ENCODE peak calls at places on chromosomes 11 and 22, in seven cellular contexts. Z, A, J, E, B, C and M are unnamed samples.

GRCh38 chr11:28657378-28658030 is 549.3 kb downstream of the METTL15 start:
- DNase-seq in Z (no peak), E (no peak), J (peak), C (no peak), A (no peak), B (no peak), M (no peak)

GRCh38 chr22:30317778-30318177 is 9.0 kb downstream of the TBC1D10A start:
- DNase-seq in J (no peak), B (no peak), C (no peak), A (no peak), E (no peak), Z (no peak), M (no peak)

GRCh38 chr11:20671856-20672546 is 2.6 kb downstream of the NELL1 start:
- DNase-seq in J (no peak), Z (no peak), C (no peak), A (no peak), B (no peak), E (no peak), M (no peak)

GRCh38 chr11:64241430-64242153 is 697 bp downstream of the FKBP2 start:
- DNase-seq in E (peak), A (peak), C (peak), Z (peak), B (peak), J (peak), M (peak)

GRCh38 chr11:103953797-103954495 is 82.5 kb upstream of the DDI1 start:
- DNase-seq in E (no peak), Z (no peak), B (no peak), A (no peak), C (no peak), J (no peak), M (no peak)

GRCh38 chr22:35334010-35334409 is 34.3 kb downstream of the TOM1 start:
- DNase-seq in B (no peak), J (no peak), C (no peak), A (no peak), Z (no peak), E (no peak), M (no peak)

GRCh38 chr11:134737563-134738510 is 325.8 kb upstream of the B3GAT1 start:
- DNase-seq in B (no peak), E (no peak), A (no peak), J (no peak), C (no peak), Z (no peak), M (no peak)

GRCh38 chr11:84218318-84218717 is 932.2 kb upstream of the CCDC90B start:
- DNase-seq in J (no peak), A (no peak), B (no peak), C (no peak), E (no peak), Z (no peak), M (no peak)

GRCh38 chr11:6326980-6327379 is 6.7 kb upstream of the CAVIN3 start:
- DNase-seq in E (no peak), Z (no peak), B (no peak), J (no peak), A (no peak), C (no peak), M (no peak)

GRCh38 chr11:43557553-43558031 is 122.9 kb upstream of the HSD17B12 start:
- DNase-seq in A (no peak), B (no peak), E (no peak), C (no peak), Z (no peak), J (peak), M (no peak)

GRCh38 chr11:126347751-126348628 is 7.5 kb upstream of the ST3GAL4 start:
- DNase-seq in B (no peak), C (no peak), J (peak), A (no peak), Z (no peak), E (no peak), M (no peak)

GRCh38 chr11:16902182-16902581 is 112.0 kb downstream of the PLEKHA7 start:
- DNase-seq in C (no peak), B (no peak), Z (no peak), E (no peak), A (no peak), J (no peak), M (peak)

GRCh38 chr11:12611352-12611751 is 62.9 kb upstream of the TEAD1 start:
- DNase-seq in J (no peak), C (no peak), A (no peak), B (no peak), Z (no peak), E (no peak), M (no peak)

GRCh38 chr11:63854696-63855095 is 15.8 kb downstream of the MARK2 start:
- DNase-seq in B (no peak), Z (no peak), E (no peak), C (no peak), A (no peak), J (no peak), M (no peak)

GRCh38 chr11:2709429-2709828 is 9.6 kb upstream of the KCNQ1OT1 start:
- DNase-seq in E (no peak), B (no peak), J (peak), C (no peak), A (no peak), Z (no peak), M (no peak)

GRCh38 chr11:76805206-76805913 is 22.2 kb downstream of the TSKU start:
- DNase-seq in J (no peak), A (no peak), Z (no peak), C (no peak), B (no peak), E (no peak), M (no peak)

GRCh38 chr11:103877221-103877620 is 159.2 kb upstream of the DDI1 start:
- DNase-seq in A (no peak), B (no peak), J (peak), C (no peak), E (peak), Z (no peak), M (no peak)

GRCh38 chr11:61538636-61538961 is 30.1 kb downstream of the LRRC10B start:
- DNase-seq in C (no peak), A (no peak), E (no peak), B (no peak), J (no peak), Z (no peak), M (no peak)

GRCh38 chr11:68010058-68011041 is at the start of gene ALDH3B1:
- DNase-seq in C (no peak), B (peak), Z (peak), J (peak), E (peak), A (peak), M (no peak)

GRCh38 chr22:35317680-35318290 is 18.1 kb downstream of the TOM1 start:
- DNase-seq in C (no peak), Z (no peak), J (no peak), A (no peak), B (peak), E (no peak), M (no peak)

GRCh38 chr11:60870276-60870675 is 2.9 kb downstream of the ZP1 start:
- DNase-seq in A (no peak), C (no peak), B (no peak), Z (no peak), J (no peak), E (no peak), M (no peak)

GRCh38 chr11:123729602-123730001 is 11.9 kb downstream of the ZNF202 start:
- DNase-seq in B (no peak), E (no peak), C (no peak), A (no peak), J (no peak), Z (no peak), M (no peak)

GRCh38 chr11:114044042-114044871 is 15.3 kb upstream of the ZBTB16 start:
- DNase-seq in A (no peak), C (no peak), Z (no peak), B (peak), E (no peak), J (peak), M (no peak)

GRCh38 chr22:17098379-17098819 is 13.6 kb downstream of the IL17RA start:
- DNase-seq in A (no peak), B (no peak), E (no peak), C (no peak), Z (no peak), J (no peak), M (no peak)

GRCh38 chr11:71206186-71206585 is 46.2 kb downstream of the SHANK2 start:
- DNase-seq in B (peak), J (peak), C (no peak), E (no peak), Z (no peak), A (no peak), M (no peak)

GRCh38 chr11:97743205-97743742 is 1277.5 kb upstream of the CNTN5 start:
- DNase-seq in Z (no peak), B (no peak), E (no peak), C (no peak), A (no peak), J (peak), M (no peak)

GRCh38 chr11:76250520-76251222 is 44.4 kb upstream of the WNT11 start:
- DNase-seq in J (no peak), E (no peak), B (no peak), Z (no peak), A (no peak), C (no peak), M (no peak)

GRCh38 chr11:96235725-96236124 is 107.3 kb downstream of the MAML2 start:
- DNase-seq in Z (no peak), A (no peak), E (no peak), J (no peak), C (no peak), B (no peak), M (no peak)

GRCh38 chr11:41281131-41281742 is 178.2 kb downstream of the LRRC4C start:
- DNase-seq in B (no peak), J (no peak), A (no peak), C (no peak), E (no peak), Z (no peak), M (no peak)

GRCh38 chr11:1259561-1259960 is 36.7 kb downstream of the MUC5B start:
- DNase-seq in E (no peak), B (no peak), Z (no peak), C (no peak), J (no peak), A (no peak), M (no peak)

GRCh38 chr11:21820176-21820575 is 372.7 kb upstream of the ANO5 start:
- DNase-seq in J (no peak), C (no peak), E (no peak), B (no peak), Z (no peak), A (no peak), M (no peak)

GRCh38 chr11:13577881-13578280 is 82.1 kb upstream of the PTH start:
- DNase-seq in A (no peak), B (no peak), J (no peak), C (no peak), Z (no peak), E (no peak), M (no peak)

GRCh38 chr22:39206491-39206890 is 38.3 kb downstream of the PDGFB start:
- DNase-seq in J (no peak), Z (no peak), E (no peak), A (no peak), B (no peak), C (no peak), M (no peak)

GRCh38 chr22:42967933-42968332 is 47.0 kb downstream of the PACSIN2 start:
- DNase-seq in E (peak), Z (no peak), C (no peak), B (no peak), J (no peak), A (no peak), M (no peak)

GRCh38 chr11:58788355-58789023 is 56.0 kb downstream of the GLYATL2 start:
- DNase-seq in E (peak), C (no peak), J (peak), A (no peak), Z (no peak), B (peak), M (peak)

GRCh38 chr11:69470301-69470700 is 11.2 kb upstream of the LINC01488 start:
- DNase-seq in E (no peak), A (no peak), J (no peak), C (no peak), B (no peak), Z (no peak), M (no peak)

GRCh38 chr22:48936391-48936790 is 891.3 kb downstream of the BRD1 start:
- DNase-seq in E (no peak), J (no peak), B (no peak), Z (no peak), A (no peak), C (no peak), M (no peak)

DNA sequence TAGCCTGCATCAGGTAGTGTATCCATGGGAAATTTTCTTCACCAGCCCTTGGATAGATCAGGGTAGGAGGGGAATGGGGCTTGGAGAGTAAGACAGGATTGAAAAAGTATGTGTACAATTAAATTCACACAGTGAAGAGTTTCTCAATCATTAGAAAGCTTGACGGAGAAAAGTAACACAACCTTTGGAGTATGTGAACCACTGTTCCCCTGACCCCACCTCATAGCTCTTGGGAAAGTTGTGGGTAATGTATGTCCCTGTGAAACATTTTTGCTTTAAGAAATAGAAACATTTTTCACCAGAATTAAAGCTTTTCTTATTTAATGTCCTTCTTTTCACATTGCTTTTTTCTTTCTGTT is 297 bp upstream of the CASP1 start:
- DNase-seq in Z (no peak), A (no peak), B (no peak), C (no peak), J (no peak), E (no peak), M (no peak)
- H3K4me3 ChIP-seq in Z (peak), A (peak), B (no peak), C (peak), J (no peak), E (peak), M (peak)

GRCh38 chr11:8910662-8911039 is 338 bp upstream of the AKIP1 start:
- DNase-seq in Z (no peak), E (no peak), A (no peak), C (no peak), B (no peak), J (no peak), M (no peak)

GRCh38 chr11:8914661-8915018 is 3.7 kb downstream of the AKIP1 start:
- DNase-seq in A (no peak), J (no peak), C (no peak), E (no peak), B (no peak), Z (no peak), M (no peak)

GRCh38 chr11:8908099-8908498 is 2.9 kb upstream of the AKIP1 start:
- DNase-seq in E (no peak), B (no peak), J (no peak), Z (no peak), C (no peak), A (no peak), M (no peak)

GRCh38 chr11:8913961-8914660 is 3.1 kb downstream of the AKIP1 start:
- DNase-seq in A (no peak), J (peak), C (peak), B (no peak), E (peak), Z (no peak), M (no peak)

GRCh38 chr11:8911040-8911823 is at the start of gene AKIP1:
- DNase-seq in Z (peak), B (peak), J (peak), E (peak), C (peak), A (peak), M (peak)
- TF ChIP-seq CTCF in Z (peak), B (no peak), J (peak), E (peak), C (no peak), A (no peak), M (no peak)

GRCh38 chr11:65918211-65919150 is at the start of gene C11orf68:
- DNase-seq in A (no peak), Z (no peak), E (no peak), J (peak), C (no peak), B (peak), M (no peak)

GRCh38 chr11:65917077-65917433 is 1.8 kb downstream of the C11orf68 start:
- DNase-seq in J (no peak), B (no peak), E (no peak), C (no peak), Z (no peak), A (no peak), M (no peak)

GRCh38 chr11:65916391-65916790 is 2.5 kb downstream of the C11orf68 start:
- DNase-seq in J (no peak), B (no peak), C (no peak), E (no peak), Z (no peak), A (no peak), M (no peak)

GRCh38 chr11:65919151-65920034 is at the start of gene DRAP1:
- DNase-seq in J (peak), B (peak), A (peak), E (peak), C (peak), Z (peak), M (peak)

DNA sequence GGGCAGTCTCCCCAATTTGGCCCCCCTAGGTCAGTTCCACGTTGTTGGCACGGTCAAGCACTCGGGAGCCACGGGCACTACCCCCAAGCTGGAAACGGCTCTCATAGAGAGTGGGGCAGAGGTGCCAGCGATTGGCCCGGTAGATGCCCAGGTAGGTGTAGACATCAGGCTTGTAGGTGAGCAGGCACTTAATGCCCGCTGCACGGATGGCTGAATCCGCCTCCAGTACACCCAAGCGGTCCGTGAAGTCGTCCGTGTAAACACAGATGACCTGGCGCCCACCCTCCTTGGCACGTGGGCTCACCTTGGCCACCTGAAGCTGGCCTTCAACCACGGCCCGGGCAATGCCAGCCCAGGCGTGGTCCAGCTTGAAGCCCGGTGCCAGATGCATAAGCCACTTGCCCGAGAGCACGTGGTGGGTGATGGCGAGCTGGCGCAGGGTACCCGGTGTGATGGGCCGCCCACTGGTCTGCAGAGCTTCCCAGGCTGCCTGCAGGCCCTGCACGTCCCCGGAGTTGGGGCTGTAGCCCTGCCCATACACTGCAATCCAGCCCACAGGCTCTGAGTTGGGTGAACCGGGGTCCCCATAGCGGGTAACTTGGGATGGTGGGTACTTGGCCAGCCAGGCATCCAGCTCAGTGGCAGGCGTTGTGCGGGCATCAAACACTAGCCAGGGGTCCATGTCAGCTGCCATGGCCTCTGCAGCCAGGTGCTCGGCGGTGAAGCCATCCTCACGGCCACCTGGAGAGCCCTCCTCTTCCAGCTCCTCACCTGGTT is 1.2 kb downstream of the C11orf68 start:
- DNase-seq in J (no peak), E (no peak), A (no peak), Z (no peak), B (peak), C (no peak), M (no peak)
- H3K4me3 ChIP-seq in J (peak), E (peak), A (peak), Z (peak), B (no peak), C (peak), M (peak)

DNA sequence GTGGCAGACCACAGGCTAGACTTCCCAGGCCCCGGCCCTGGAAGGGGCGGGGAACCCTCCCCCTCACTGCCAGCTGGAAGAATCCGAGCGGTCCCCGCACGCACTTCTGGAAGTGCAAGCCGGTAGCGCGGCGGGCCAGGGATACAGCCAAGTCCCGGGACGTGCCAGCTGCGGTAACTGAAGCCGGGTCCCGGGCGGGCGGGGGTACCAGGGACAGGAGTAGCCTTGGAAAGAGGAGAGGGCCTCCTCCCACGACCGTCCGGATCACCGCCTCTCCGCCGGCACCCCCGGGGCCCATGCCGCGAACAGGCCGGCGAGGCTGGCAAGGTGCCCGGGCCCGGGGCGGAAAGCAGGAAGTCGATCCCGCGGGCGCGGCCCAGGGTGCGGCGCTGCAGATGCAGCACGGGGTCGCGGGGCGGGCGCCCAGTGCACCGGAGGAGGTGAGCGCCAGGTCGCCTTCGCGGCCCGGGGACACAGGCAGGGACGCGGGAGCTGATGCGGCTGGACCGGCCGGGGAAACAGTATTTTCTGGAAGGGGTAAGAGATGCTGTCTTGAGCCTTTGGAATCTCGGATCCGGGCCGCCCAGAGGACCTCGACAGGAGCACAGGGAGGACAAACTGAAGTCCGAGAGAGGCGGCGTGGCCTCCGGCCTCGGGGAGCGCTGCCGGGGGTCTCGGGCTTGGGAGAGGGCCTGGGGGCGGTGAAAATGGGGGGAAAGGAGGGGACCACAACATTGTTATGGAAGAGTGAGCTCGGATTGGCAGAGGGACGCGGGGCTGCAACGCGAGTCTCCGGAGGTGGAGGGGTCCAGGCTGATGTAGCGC is 756 bp upstream of the SLC35C1 start:
- DNase-seq in A (peak), B (peak), J (peak), E (peak), Z (no peak), C (peak), M (no peak)
- TF ChIP-seq CTCF in A (no peak), B (no peak), J (no peak), E (no peak), Z (no peak), C (no peak), M (no peak)

DNA sequence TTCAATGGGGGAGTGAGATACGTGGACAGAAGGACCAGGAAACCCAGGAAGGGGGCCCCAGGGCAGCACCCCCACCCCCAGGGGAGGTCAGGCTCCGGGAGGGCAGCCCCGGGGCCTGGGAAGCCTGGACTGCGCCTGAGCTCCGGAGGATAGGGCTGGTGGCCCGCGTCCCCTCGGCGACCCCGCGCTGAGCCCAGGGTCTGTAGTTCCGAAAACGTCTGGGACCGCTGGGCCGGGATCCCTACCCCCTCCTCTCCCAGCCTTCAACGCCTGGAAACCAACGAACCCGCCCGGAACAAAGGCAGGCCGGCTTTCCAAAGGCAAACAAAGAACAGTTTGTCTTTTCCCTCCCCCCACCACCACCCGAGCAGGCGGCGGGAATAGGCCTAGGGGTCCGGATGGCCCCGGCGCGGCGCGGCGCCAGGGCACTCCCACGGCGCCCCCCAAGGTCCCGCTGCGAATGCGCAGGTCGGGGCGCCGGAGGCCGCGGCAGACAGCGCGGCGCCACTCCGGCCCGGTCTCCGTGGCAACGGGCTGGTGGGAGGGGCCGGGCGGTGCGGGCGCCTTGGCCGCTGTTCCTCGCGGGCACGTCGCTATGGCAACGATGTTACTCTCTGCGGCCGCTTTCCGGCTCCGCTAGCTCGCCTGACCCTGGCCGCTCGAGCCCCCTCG is 58.5 kb downstream of the IGLL1 start:
- DNase-seq in E (peak), J (peak), Z (no peak), C (peak), B (peak), A (peak), M (peak)
- H3K4me3 ChIP-seq in E (peak), J (peak), Z (peak), C (peak), B (no peak), A (peak), M (no peak)